ENCODE peak calls at places on chromosomes 11 and 22, in eight cellular contexts. D, B, T, H, S, O, N and R are unnamed samples.

GRCh38 chr11:61172353-61172752 is 11.1 kb upstream of the VPS37C start:
- DNase-seq in B (no peak), S (no peak), N (no peak), D (no peak), H (no peak), T (no peak), O (no peak), R (no peak)

GRCh38 chr11:27718346-27718852 is 18.1 kb upstream of the BDNF start:
- DNase-seq in H (peak; percentile 47), O (peak; percentile 76), S (peak; percentile 96), B (no peak), N (peak; percentile 45), T (peak; percentile 95), D (peak; percentile 61), R (peak; percentile 93)

GRCh38 chr11:1694064-1694845 is 2.7 kb upstream of the KRTAP5-6 start:
- DNase-seq in O (peak; percentile 88), N (peak; percentile 86), H (peak; percentile 90), B (peak; percentile 94), T (peak; percentile 61), D (peak; percentile 62), S (peak; percentile 66), R (peak; percentile 60)

GRCh38 chr11:1047576-1048156 is 11.1 kb upstream of the MUC6 start:
- DNase-seq in B (peak; percentile 42), S (no peak), O (no peak), T (no peak), D (no peak), H (no peak), N (no peak), R (no peak)

GRCh38 chr11:62105611-62106245 is 18.1 kb upstream of the INCENP start:
- DNase-seq in D (no peak), N (no peak), T (peak; percentile 47), H (no peak), O (no peak), B (no peak), S (peak; percentile 33), R (peak; percentile 65)

GRCh38 chr22:49506010-49506400 is 321.7 kb downstream of the BRD1 start:
- DNase-seq in B (no peak), O (no peak), T (no peak), S (no peak), D (no peak), N (no peak), H (no peak), R (no peak)

GRCh38 chr11:77884186-77884828 is 63.4 kb downstream of the AAMDC start:
- DNase-seq in D (peak; percentile 60), O (no peak), H (no peak), N (no peak), B (no peak), T (peak; percentile 85), S (peak; percentile 39), R (peak; percentile 92)

GRCh38 chr22:22431271-22432220 is 77.0 kb downstream of the ZNF280B start:
- DNase-seq in H (peak; percentile 77), S (peak; percentile 49), T (peak; percentile 34), N (peak; percentile 58), O (peak; percentile 53), B (peak; percentile 68), D (peak; percentile 45), R (peak; percentile 44)

GRCh38 chr11:79437981-79438630 is 2.7 kb downstream of the TENM4 start:
- DNase-seq in D (peak; percentile 80), H (no peak), N (no peak), O (no peak), T (peak; percentile 63), B (peak; percentile 46), S (peak; percentile 24), R (peak; percentile 70)

GRCh38 chr11:58061813-58062212 is 31.1 kb downstream of the OR6Q1 start:
- DNase-seq in D (peak; percentile 93), O (no peak), H (no peak), S (peak; percentile 89), B (no peak), T (peak; percentile 95), N (no peak), R (peak; percentile 54)

GRCh38 chr22:17342361-17342760 is 26.9 kb upstream of the CECR2 start:
- DNase-seq in O (no peak), H (no peak), D (no peak), T (no peak), S (no peak), B (no peak), N (no peak), R (no peak)